ENCODE peak calls at places on chromosomes 5 and 9, in eight cellular contexts. I, L, W, Z, H, A, C and O are unnamed samples. For H3K4me1, the result is how much of the 10 kb centered on the place peaks cover.

GRCh38 chr9:138010274-138010800 is 132.8 kb downstream of the CACNA1B start:
- DNase-seq in I (peak), L (no peak), W (no peak), Z (no peak), H (no peak), A (no peak), C (no peak), O (no peak)

GRCh38 chr9:19028835-19029451 is 4.1 kb downstream of the SAXO1 start:
- DNase-seq in I (peak), L (peak), W (peak), Z (peak), H (peak), A (peak), C (peak), O (no peak)

GRCh38 chr5:169700611-169701010 is 63.5 kb downstream of the DOCK2 start:
- DNase-seq in I (no peak), L (no peak), W (no peak), Z (no peak), H (no peak), A (no peak), C (no peak), O (no peak)

GRCh38 chr9:125296843-125297372 is 35.3 kb downstream of the GAPVD1 start:
- DNase-seq in I (peak), L (no peak), W (no peak), Z (peak), H (peak), A (no peak), C (no peak), O (no peak)

GRCh38 chr5:178121450-178122276 is 8.3 kb downstream of the N4BP3 start:
- DNase-seq in I (no peak), L (no peak), W (no peak), Z (no peak), H (no peak), A (peak), C (no peak), O (no peak)

GRCh38 chr9:126411225-126411947 is 84.8 kb downstream of the MVB12B start:
- DNase-seq in I (no peak), L (no peak), W (no peak), Z (no peak), H (no peak), A (no peak), C (no peak), O (no peak)

GRCh38 chr5:133967715-133968056 is 739 bp downstream of the C5orf15 start:
- DNase-seq in I (peak), L (peak), W (no peak), Z (no peak), H (no peak), A (peak), C (peak), O (no peak)

GRCh38 chr5:133839721-133840120 is 128.7 kb downstream of the C5orf15 start:
- DNase-seq in I (no peak), L (no peak), W (no peak), Z (no peak), H (no peak), A (no peak), C (no peak), O (no peak)

GRCh38 chr9:79408617-79409016 is 163.1 kb upstream of the TLE4 start:
- DNase-seq in I (no peak), L (no peak), W (no peak), Z (no peak), H (no peak), A (no peak), C (no peak), O (no peak)

GRCh38 chr5:7872517-7873149 is 3.7 kb downstream of the MTRR start:
- DNase-seq in I (no peak), L (no peak), W (no peak), Z (no peak), H (no peak), A (no peak), C (no peak), O (no peak)

GRCh38 chr9:92141144-92142129 is 26.2 kb upstream of the SPTLC1 start:
- DNase-seq in I (peak), L (no peak), W (peak), Z (no peak), H (no peak), A (peak), C (no peak), O (no peak)

GRCh38 chr9:33165263-33166151 is 1.6 kb downstream of the B4GALT1 start:
- DNase-seq in I (peak), L (peak), W (peak), Z (peak), H (peak), A (no peak), C (peak), O (peak)

DNA sequence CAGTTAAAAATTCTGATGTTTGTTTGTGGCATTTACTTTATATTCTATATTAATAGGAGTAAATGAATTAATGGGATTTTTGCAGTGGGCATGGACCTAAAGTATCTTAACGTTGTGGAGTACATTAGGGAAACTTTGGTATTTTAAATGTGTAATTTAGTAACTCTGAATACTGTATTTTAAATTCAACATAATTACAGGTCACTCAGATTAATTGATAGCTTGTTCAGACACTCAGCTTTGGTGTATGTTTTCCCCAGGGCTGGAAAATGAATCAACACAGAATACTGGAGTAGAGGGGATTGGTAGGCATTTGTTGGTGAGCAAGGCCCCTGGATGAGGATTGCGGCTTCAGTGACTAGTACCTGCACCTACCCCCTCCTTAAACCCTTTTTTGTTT is 117.5 kb downstream of the TRIO start:
- DNase-seq in I (no peak), L (no peak), W (no peak), Z (no peak), H (no peak), A (no peak), C (no peak), O (no peak)
- H3K4me3 ChIP-seq in I (no peak), L (no peak), W (no peak), Z (no peak), H (no peak), A (no peak), C (no peak), O (no peak)

DNA sequence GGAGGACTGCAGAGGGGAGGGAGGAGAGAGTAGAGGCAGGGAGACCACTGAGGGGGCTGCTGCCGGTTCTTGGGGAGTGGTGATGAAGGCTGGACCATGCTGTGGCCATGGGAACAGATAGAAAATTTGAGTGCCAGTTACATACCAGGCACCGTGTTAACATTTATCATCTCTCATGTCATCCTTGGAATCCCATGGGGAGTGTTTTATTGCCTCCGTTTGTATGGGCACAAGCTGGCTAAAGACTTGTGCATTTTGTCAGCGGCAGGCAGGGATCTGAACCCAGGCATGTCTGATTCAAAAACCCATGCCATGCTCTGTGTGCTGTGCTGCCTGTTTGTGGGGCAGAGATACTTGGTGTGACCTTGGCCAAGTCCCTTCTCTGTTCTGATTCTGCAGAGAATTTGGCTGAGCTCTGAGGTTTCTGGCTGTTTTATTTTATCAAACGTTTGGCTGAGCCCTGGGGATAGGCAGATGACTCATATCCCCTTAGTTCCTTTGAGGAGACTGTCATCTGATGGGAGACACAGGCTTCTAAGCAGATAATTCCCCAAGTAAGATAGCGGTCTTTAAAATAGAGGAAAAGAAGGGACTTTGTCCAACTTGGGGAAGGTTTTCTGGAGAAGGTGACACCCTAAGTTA is 22.2 kb downstream of the COL27A1 start:
- DNase-seq in I (no peak), L (peak), W (no peak), Z (no peak), H (no peak), A (no peak), C (no peak), O (no peak)
- H3K4me1 ChIP-seq in I (under half), L (under half), W (under half), Z (under half), H (half or more), A (half or more), C (under half), O (under half)

GRCh38 chr5:102578362-102578761 is 79.6 kb upstream of the SLCO6A1 start:
- DNase-seq in I (no peak), L (no peak), W (no peak), Z (no peak), H (no peak), A (no peak), C (no peak), O (no peak)

GRCh38 chr5:102582706-102583105 is 83.9 kb upstream of the SLCO6A1 start:
- DNase-seq in I (no peak), L (no peak), W (no peak), Z (no peak), H (no peak), A (no peak), C (no peak), O (no peak)

GRCh38 chr5:102579379-102579778 is 80.6 kb upstream of the SLCO6A1 start:
- DNase-seq in I (no peak), L (no peak), W (no peak), Z (no peak), H (no peak), A (no peak), C (no peak), O (no peak)

GRCh38 chr5:102581011-102581410 is 82.2 kb upstream of the SLCO6A1 start:
- DNase-seq in I (no peak), L (no peak), W (no peak), Z (no peak), H (no peak), A (no peak), C (no peak), O (no peak)

DNA sequence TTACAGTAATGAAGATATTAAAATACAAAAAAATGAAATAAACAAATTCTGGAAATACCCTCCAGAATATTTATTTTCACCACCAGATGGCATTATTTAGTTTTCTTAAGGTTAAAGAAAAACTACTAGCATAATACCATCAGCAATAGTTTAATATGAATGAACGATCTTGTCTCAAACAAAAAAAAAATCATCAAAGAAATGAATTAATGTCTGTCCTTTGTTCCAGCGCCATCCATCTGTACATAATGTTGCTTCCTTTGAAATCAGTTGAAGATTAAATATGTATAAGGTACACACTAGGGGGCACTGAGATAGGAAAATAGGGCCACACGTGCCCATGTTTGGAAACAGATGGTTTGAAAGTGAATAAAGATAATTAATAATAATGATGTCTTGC is 84.9 kb upstream of the SLCO6A1 start:
- DNase-seq in I (no peak), L (peak), W (no peak), Z (peak), H (no peak), A (peak), C (no peak), O (no peak)
- TF ChIP-seq EP300 in I (no peak), L (no peak), W (no peak), Z (no peak), H (no peak), A (no peak), C (no peak), O (no peak)

GRCh38 chr5:144971067-144971850 is 800.6 kb downstream of the KCTD16 start:
- DNase-seq in I (no peak), L (no peak), W (no peak), Z (no peak), H (no peak), A (no peak), C (no peak), O (no peak)

DNA sequence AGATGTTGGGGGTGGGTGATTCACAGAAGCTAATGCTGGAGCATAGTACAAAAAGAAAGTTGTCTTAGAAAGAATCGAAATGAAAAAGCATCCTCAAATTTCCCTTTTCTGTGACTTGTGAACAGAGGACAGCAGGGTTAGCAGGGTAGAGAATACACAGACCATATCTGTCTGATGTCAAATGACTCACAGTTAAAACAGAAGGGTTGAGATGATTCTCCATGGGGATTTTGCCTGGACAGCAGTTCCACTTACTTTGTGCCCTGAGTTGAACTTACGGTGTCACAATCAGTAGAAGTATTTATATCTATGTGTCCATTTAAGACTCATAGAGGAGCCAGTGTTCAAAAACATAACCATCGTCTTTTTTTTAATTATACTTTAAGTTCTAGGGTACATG is 801.6 kb downstream of the KCTD16 start:
- DNase-seq in I (no peak), L (no peak), W (no peak), Z (no peak), H (no peak), A (no peak), C (no peak), O (no peak)
- H3K4me3 ChIP-seq in I (no peak), L (no peak), W (no peak), Z (no peak), H (no peak), A (no peak), C (no peak), O (no peak)

GRCh38 chr5:170749911-170750431 is 33.6 kb upstream of the GABRP start:
- DNase-seq in I (peak), L (no peak), W (no peak), Z (no peak), H (no peak), A (no peak), C (peak), O (no peak)
- H3K4me1 ChIP-seq in I (under half), L (under half), W (under half), Z (under half), H (under half), A (under half), C (under half), O (under half)

GRCh38 chr5:166164211-166164610 is 2127.2 kb upstream of the WWC1 start:
- DNase-seq in I (no peak), L (no peak), W (no peak), Z (no peak), H (no peak), A (no peak), C (no peak), O (no peak)

GRCh38 chr5:166166071-166166470 is 2125.4 kb upstream of the WWC1 start:
- DNase-seq in I (no peak), L (no peak), W (no peak), Z (no peak), H (no peak), A (no peak), C (no peak), O (no peak)

DNA sequence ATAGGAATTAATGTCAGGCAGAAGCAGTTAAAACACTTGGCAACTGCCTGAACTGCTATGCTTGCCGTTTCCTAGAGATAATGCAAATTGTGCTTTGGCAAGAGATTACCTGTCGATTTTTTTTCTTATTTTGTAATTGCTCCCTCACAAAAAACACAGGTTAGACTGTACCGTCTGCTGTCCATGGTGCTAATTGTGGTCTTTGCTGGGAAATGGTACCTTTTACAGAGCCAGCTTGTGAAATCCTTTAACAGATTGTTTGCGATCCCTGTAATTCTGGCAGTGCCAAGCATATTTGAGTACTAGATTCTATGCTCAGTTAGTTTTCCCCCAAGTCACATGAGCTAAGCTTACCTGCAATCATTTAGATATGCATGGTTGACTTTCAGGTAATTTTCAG is 2125.8 kb upstream of the WWC1 start:
- DNase-seq in I (no peak), L (no peak), W (no peak), Z (no peak), H (no peak), A (no peak), C (no peak), O (no peak)
- TF ChIP-seq EP300 in I (no peak), L (no peak), W (no peak), Z (no peak), H (no peak), A (no peak), C (no peak), O (no peak)